ENCODE peak calls at places on chromosomes 16 and 17, in nine cellular contexts. N is upper lobe of right lung, Y is adrenal gland, Z is Peyer's patch, W is fibroblast of lung, X is SK-N-SH, S is cardiac muscle cell, M is uterus, L is H1. B is an unnamed sample.
A peak's percentile ranks its signal among the peaks of the same experiment; 100 is the strongest.

GRCh38 chr17:42844271-42844670 is at the start of gene AOC2:
- DNase-seq in N (no peak), Y (no peak), Z (no peak), W (peak; percentile 39), X (no peak), S (no peak), M (no peak), L (no peak), B (no peak)

GRCh38 chr17:1673041-1673790 is 11.5 kb downstream of the PRPF8 start:
- DNase-seq in N (no peak), Y (peak; percentile 56), Z (no peak), W (no peak), X (no peak), S (no peak), M (no peak), L (no peak), B (no peak)

GRCh38 chr16:51431517-51432241 is 280.6 kb upstream of the SALL1 start:
- DNase-seq in N (no peak), Y (peak; percentile 43), Z (no peak), W (peak; percentile 97), X (peak; percentile 2), S (no peak), M (no peak), L (no peak), B (peak; percentile 34)

GRCh38 chr16:10594312-10594950 is 14.0 kb upstream of the EMP2 start:
- DNase-seq in N (peak; percentile 83), Y (no peak), Z (peak; percentile 90), W (no peak), X (no peak), S (no peak), M (no peak), L (no peak), B (no peak)

GRCh38 chr16:81513204-81514040 is 68.8 kb downstream of the CMIP start:
- DNase-seq in N (no peak), Y (peak; percentile 80), Z (no peak), W (peak; percentile 52), X (no peak), S (peak; percentile 38), M (no peak), L (peak; percentile 63), B (no peak)

GRCh38 chr16:75908718-75909117 is 182.4 kb upstream of the CPHXL start:
- DNase-seq in N (no peak), Y (no peak), Z (no peak), W (no peak), X (no peak), S (no peak), M (no peak), L (no peak), B (no peak)

GRCh38 chr16:4687946-4688673 is 5.3 kb upstream of the NUDT16L1 start:
- DNase-seq in N (peak; percentile 65), Y (peak; percentile 66), Z (peak; percentile 47), W (no peak), X (no peak), S (no peak), M (no peak), L (no peak), B (no peak)

GRCh38 chr16:70163596-70163995 is 10.0 kb upstream of the CLEC18C start:
- DNase-seq in N (no peak), Y (no peak), Z (no peak), W (no peak), X (no peak), S (no peak), M (no peak), L (no peak), B (no peak)

GRCh38 chr16:57866529-57866918 is 64.2 kb upstream of the KIFC3 start:
- DNase-seq in N (no peak), Y (no peak), Z (no peak), W (no peak), X (no peak), S (no peak), M (no peak), L (no peak), B (no peak)

GRCh38 chr17:77684803-77685580 is 273.5 kb upstream of the TNRC6C start:
- DNase-seq in N (peak; percentile 5), Y (no peak), Z (no peak), W (no peak), X (no peak), S (no peak), M (no peak), L (no peak), B (no peak)

GRCh38 chr17:8668181-8668740 is 37.7 kb upstream of the MYH10 start:
- DNase-seq in N (no peak), Y (no peak), Z (no peak), W (no peak), X (no peak), S (no peak), M (no peak), L (no peak), B (no peak)

GRCh38 chr17:40374965-40375498 is 10.5 kb upstream of the GJD3 start:
- DNase-seq in N (peak; percentile 37), Y (no peak), Z (no peak), W (no peak), X (no peak), S (no peak), M (no peak), L (no peak), B (no peak)

GRCh38 chr17:78374631-78375274 is 3.7 kb upstream of the PGS1 start:
- DNase-seq in N (no peak), Y (no peak), Z (no peak), W (peak; percentile 73), X (no peak), S (no peak), M (no peak), L (peak; percentile 73), B (no peak)

GRCh38 chr17:16091773-16092172 is 92.1 kb downstream of the TTC19 start:
- DNase-seq in N (no peak), Y (no peak), Z (no peak), W (no peak), X (no peak), S (no peak), M (no peak), L (no peak), B (no peak)

GRCh38 chr17:79953335-79953734 is 82.3 kb downstream of the TBC1D16 start:
- DNase-seq in N (no peak), Y (no peak), Z (no peak), W (no peak), X (no peak), S (no peak), M (no peak), L (no peak), B (no peak)

GRCh38 chr17:11896199-11896598 is 101.1 kb downstream of the ZNF18 start:
- DNase-seq in N (no peak), Y (no peak), Z (no peak), W (no peak), X (no peak), S (no peak), M (no peak), L (no peak), B (no peak)

GRCh38 chr16:6106061-6106460 is 1008.5 kb upstream of the EEF2KMT start:
- DNase-seq in N (no peak), Y (no peak), Z (no peak), W (no peak), X (no peak), S (no peak), M (no peak), L (no peak), B (no peak)

GRCh38 chr16:30186782-30187555 is 3.6 kb downstream of the CORO1A start:
- DNase-seq in N (peak; percentile 89), Y (peak; percentile 68), Z (peak; percentile 88), W (no peak), X (peak; percentile 45), S (peak; percentile 76), M (peak; percentile 41), L (peak; percentile 94), B (peak; percentile 89)

GRCh38 chr17:13584701-13585080 is 17.0 kb downstream of the HS3ST3A1 start:
- DNase-seq in N (no peak), Y (no peak), Z (no peak), W (no peak), X (no peak), S (no peak), M (no peak), L (no peak), B (no peak)

GRCh38 chr17:60534010-60534555 is 8.0 kb upstream of the APPBP2 start:
- DNase-seq in N (no peak), Y (no peak), Z (no peak), W (peak; percentile 66), X (no peak), S (no peak), M (no peak), L (no peak), B (no peak)

DNA sequence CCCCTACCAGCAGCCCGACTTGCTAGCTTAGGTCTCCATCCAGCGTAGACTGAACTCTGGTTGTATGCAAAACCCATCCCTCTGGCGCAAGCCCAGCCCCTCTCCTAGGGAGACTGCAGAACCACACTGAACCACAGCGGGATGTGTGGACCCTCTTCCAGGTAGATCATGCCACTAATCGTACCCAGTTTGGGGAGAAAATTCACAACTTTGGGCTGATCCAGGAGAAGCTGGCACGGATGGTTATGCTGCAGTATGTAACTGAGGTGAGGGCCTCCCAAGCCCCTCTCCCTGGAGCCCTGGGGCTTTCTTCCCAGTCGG is 3.2 kb downstream of the ACADVL start:
- DNase-seq in N (no peak), Y (peak; percentile 22), Z (no peak), W (no peak), X (no peak), S (no peak), M (no peak), L (no peak), B (no peak)
- H3K4me1 ChIP-seq in N (peaks cover 30% of the 10 kb centered on the region), Y (peaks cover 30% of the 10 kb centered on the region), Z (peaks cover 5% of the 10 kb centered on the region), W (peaks cover 10% of the 10 kb centered on the region), X (peaks cover 32% of the 10 kb centered on the region), S (peaks cover 14% of the 10 kb centered on the region), M (no peaks in the 10 kb centered on the region), L (peaks cover 3% of the 10 kb centered on the region), B (peaks cover 14% of the 10 kb centered on the region)

DNA sequence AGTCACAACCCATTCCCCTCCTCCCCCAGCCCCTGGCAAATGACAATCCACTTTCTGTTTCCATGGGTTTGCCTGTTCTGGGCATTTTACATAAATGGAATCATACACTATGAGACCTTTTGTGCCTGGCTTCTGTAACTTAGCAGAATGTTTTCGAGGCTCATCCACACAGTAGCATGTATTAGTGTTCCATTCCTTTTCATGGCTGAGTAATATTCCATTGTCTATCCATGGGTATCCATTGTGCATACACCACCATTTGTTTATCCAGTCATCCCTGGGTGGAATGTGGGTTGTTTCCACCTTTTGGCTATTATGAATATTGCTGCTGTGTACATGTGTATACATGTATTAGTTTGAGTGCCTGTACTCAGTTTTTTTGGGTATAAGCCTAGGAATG is 33.7 kb upstream of the RCVRN start:
- DNase-seq in N (no peak), Y (no peak), Z (no peak), W (no peak), X (no peak), S (no peak), M (no peak), L (no peak), B (no peak)
- H3K27me3 ChIP-seq in N (no peaks in the 10 kb centered on the region), Y (no peaks in the 10 kb centered on the region), Z (no peaks in the 10 kb centered on the region), W (no peaks in the 10 kb centered on the region), X (no peaks in the 10 kb centered on the region), S (no peaks in the 10 kb centered on the region), M (no peaks in the 10 kb centered on the region), L (no peaks in the 10 kb centered on the region), B (no peaks in the 10 kb centered on the region)

GRCh38 chr17:17570207-17570797 is 21.2 kb downstream of the PEMT start:
- DNase-seq in N (no peak), Y (peak; percentile 61), Z (peak; percentile 65), W (peak; percentile 28), X (peak; percentile 84), S (peak; percentile 72), M (no peak), L (peak; percentile 58), B (no peak)
- TF ChIP-seq CTCF in N (peak; percentile 39), Y (peak; percentile 50), Z (peak; percentile 8), W (peak; percentile 36), X (peak; percentile 47), S (peak; percentile 46), M (peak; percentile 46), L (peak; percentile 64), B (no peak)

GRCh38 chr17:75697651-75698291 is 23.5 kb upstream of the ITGB4 start:
- DNase-seq in N (no peak), Y (no peak), Z (peak; percentile 71), W (no peak), X (no peak), S (no peak), M (no peak), L (no peak), B (no peak)
- H3K4me1 ChIP-seq in N (peaks cover 44% of the 10 kb centered on the region), Y (no peaks in the 10 kb centered on the region), Z (no peaks in the 10 kb centered on the region), W (peaks cover 9% of the 10 kb centered on the region), X (peaks cover 45% of the 10 kb centered on the region), S (peaks cover 10% of the 10 kb centered on the region), M (no peaks in the 10 kb centered on the region), L (peaks cover 3% of the 10 kb centered on the region), B (peaks cover 49% of the 10 kb centered on the region)